ENCODE peak calls at places on chromosomes 12 and 14, in ten cellular contexts. Y is neural crest cell, T is vagina, J is endothelial cell, G is sigmoid colon, E is retina, B is ACHN, P is nucleus accumbens, L is esophagus squamous epithelium, N is HT1080. K is an unnamed sample.

GRCh38 chr12:76943004-76943403 is 64.2 kb upstream of the CSRP2 start:
- DNase-seq in Y (no peak), T (no peak), J (no peak), G (no peak), E (no peak), B (no peak), P (no peak), L (no peak), N (no peak), K (no peak)

GRCh38 chr14:89660183-89660582 is 243.2 kb upstream of the FOXN3 start:
- DNase-seq in Y (no peak), T (no peak), J (no peak), G (no peak), E (no peak), B (no peak), P (no peak), L (no peak), N (no peak), K (peak)

GRCh38 chr14:76312821-76313220 is 63.1 kb upstream of the ESRRB start:
- DNase-seq in Y (no peak), T (no peak), J (no peak), G (peak), E (no peak), B (no peak), P (no peak), L (no peak), N (no peak), K (no peak)

GRCh38 chr14:61695695-61696527 is 598 bp downstream of the HIF1A start:
- DNase-seq in Y (peak), T (no peak), J (peak), G (peak), E (peak), B (peak), P (peak), L (no peak), N (peak), K (peak)

GRCh38 chr14:74239848-74240793 is 872 bp downstream of the VSX2 start:
- DNase-seq in Y (peak), T (no peak), J (no peak), G (no peak), E (no peak), B (no peak), P (no peak), L (no peak), N (no peak), K (no peak)

GRCh38 chr14:74289801-74290200 is 12.9 kb downstream of the ABCD4 start:
- DNase-seq in Y (no peak), T (no peak), J (no peak), G (no peak), E (no peak), B (no peak), P (no peak), L (no peak), N (no peak), K (no peak)

GRCh38 chr14:52399104-52399503 is 85.0 kb downstream of the PTGER2 start:
- DNase-seq in Y (no peak), T (no peak), J (no peak), G (no peak), E (no peak), B (no peak), P (no peak), L (no peak), N (no peak), K (no peak)

GRCh38 chr12:67352682-67353081 is 83.5 kb downstream of the CAND1 start:
- DNase-seq in Y (no peak), T (no peak), J (no peak), G (no peak), E (no peak), B (no peak), P (no peak), L (no peak), N (peak), K (no peak)

GRCh38 chr12:109741970-109742372 is 28.3 kb downstream of the FAM222A start:
- DNase-seq in Y (no peak), T (no peak), J (no peak), G (peak), E (no peak), B (no peak), P (no peak), L (no peak), N (no peak), K (no peak)

GRCh38 chr12:91978143-91978542 is 167.5 kb downstream of the BTG1 start:
- DNase-seq in Y (no peak), T (no peak), J (no peak), G (no peak), E (no peak), B (no peak), P (no peak), L (no peak), N (peak), K (no peak)

GRCh38 chr14:76950043-76951020 is 78.2 kb downstream of the IRF2BPL start:
- DNase-seq in Y (no peak), T (no peak), J (no peak), G (no peak), E (no peak), B (peak), P (no peak), L (no peak), N (peak), K (no peak)

GRCh38 chr12:107702106-107702505 is 16.5 kb downstream of the PWP1 start:
- DNase-seq in Y (no peak), T (no peak), J (no peak), G (no peak), E (no peak), B (no peak), P (no peak), L (no peak), N (no peak), K (no peak)

GRCh38 chr14:49908433-49908782 is 15.5 kb downstream of the ARF6 start:
- DNase-seq in Y (no peak), T (no peak), J (no peak), G (no peak), E (no peak), B (no peak), P (no peak), L (no peak), N (peak), K (no peak)

GRCh38 chr12:1930816-1931597 is 12.6 kb upstream of the CACNA2D4 start:
- DNase-seq in Y (no peak), T (no peak), J (no peak), G (peak), E (peak), B (no peak), P (no peak), L (no peak), N (no peak), K (no peak)

GRCh38 chr12:3224530-3224903 is 147.3 kb downstream of the TSPAN9 start:
- DNase-seq in Y (no peak), T (no peak), J (no peak), G (no peak), E (peak), B (no peak), P (no peak), L (no peak), N (no peak), K (peak)